ENCODE peak calls at places on chromosomes 11 and 22, in ten cellular contexts. One of them, this sample, is unnamed.
A peak's percentile ranks its signal among the peaks of the same experiment; 100 is the strongest.

GRCh38 chr11:74418509-74418895 is 20.3 kb upstream of the PGM2L1 start:
- DNase-seq in adrenal gland: no peak
- DNase-seq in B cell: no peak
- DNase-seq in mammary epithelial cell: peak; percentile 72
- DNase-seq in substantia nigra: no peak
- DNase-seq in lung microvascular endothelial cell: peak; percentile 81
- DNase-seq in WTC11: no peak
- DNase-seq in NCI-H2081: peak; percentile 35
- DNase-seq in NCI-H2171 treated with DMSO at 0.1 percent for 48 hours: no peak
- DNase-seq in stimulated activated effector memory CD8-positive, alpha-beta T cell treated with anti-CD3 and anti-CD28 coated beads, Interleukin-12 subunit alpha, Interleukin-12 subunit beta, amount 100 ng/mL, for 72 hours: no peak
- DNase-seq in this sample: no peak

GRCh38 chr22:44664149-44664548 is 37.9 kb upstream of the PRR5 start:
- DNase-seq in mammary epithelial cell: no peak
- DNase-seq in WTC11: no peak
- DNase-seq in B cell: peak; percentile 32
- DNase-seq in NCI-H2081: no peak
- DNase-seq in substantia nigra: no peak
- DNase-seq in stimulated activated effector memory CD8-positive, alpha-beta T cell treated with anti-CD3 and anti-CD28 coated beads, Interleukin-12 subunit alpha, Interleukin-12 subunit beta, amount 100 ng/mL, for 72 hours: no peak
- DNase-seq in adrenal gland: peak; percentile 62
- DNase-seq in lung microvascular endothelial cell: peak; percentile 71
- DNase-seq in NCI-H2171 treated with DMSO at 0.1 percent for 48 hours: no peak
- DNase-seq in this sample: no peak

GRCh38 chr22:11627798-11628650 is 3900.0 kb upstream of the OR11H1 start:
- DNase-seq in NCI-H2081: no peak
- DNase-seq in stimulated activated effector memory CD8-positive, alpha-beta T cell treated with anti-CD3 and anti-CD28 coated beads, Interleukin-12 subunit alpha, Interleukin-12 subunit beta, amount 100 ng/mL, for 72 hours: no peak
- DNase-seq in NCI-H2171 treated with DMSO at 0.1 percent for 48 hours: no peak
- DNase-seq in WTC11: no peak
- DNase-seq in B cell: no peak
- DNase-seq in substantia nigra: no peak
- DNase-seq in mammary epithelial cell: no peak
- DNase-seq in lung microvascular endothelial cell: no peak
- DNase-seq in adrenal gland: no peak
- DNase-seq in this sample: no peak

GRCh38 chr22:31496735-31497146 is 405 bp downstream of the SFI1 start:
- DNase-seq in WTC11: no peak
- DNase-seq in mammary epithelial cell: no peak
- DNase-seq in B cell: no peak
- DNase-seq in lung microvascular endothelial cell: peak; percentile 19
- DNase-seq in NCI-H2081: no peak
- DNase-seq in substantia nigra: no peak
- DNase-seq in adrenal gland: no peak
- DNase-seq in stimulated activated effector memory CD8-positive, alpha-beta T cell treated with anti-CD3 and anti-CD28 coated beads, Interleukin-12 subunit alpha, Interleukin-12 subunit beta, amount 100 ng/mL, for 72 hours: no peak
- DNase-seq in NCI-H2171 treated with DMSO at 0.1 percent for 48 hours: no peak
- DNase-seq in this sample: no peak

GRCh38 chr22:17783773-17784480 is 9.7 kb upstream of the BID start:
- DNase-seq in B cell: no peak
- DNase-seq in substantia nigra: no peak
- DNase-seq in stimulated activated effector memory CD8-positive, alpha-beta T cell treated with anti-CD3 and anti-CD28 coated beads, Interleukin-12 subunit alpha, Interleukin-12 subunit beta, amount 100 ng/mL, for 72 hours: no peak
- DNase-seq in NCI-H2081: no peak
- DNase-seq in lung microvascular endothelial cell: no peak
- DNase-seq in adrenal gland: no peak
- DNase-seq in WTC11: no peak
- DNase-seq in NCI-H2171 treated with DMSO at 0.1 percent for 48 hours: no peak
- DNase-seq in mammary epithelial cell: no peak
- DNase-seq in this sample: no peak

GRCh38 chr11:96109265-96110030 is 185.5 kb upstream of the MTMR2 start:
- DNase-seq in WTC11: no peak
- DNase-seq in stimulated activated effector memory CD8-positive, alpha-beta T cell treated with anti-CD3 and anti-CD28 coated beads, Interleukin-12 subunit alpha, Interleukin-12 subunit beta, amount 100 ng/mL, for 72 hours: no peak
- DNase-seq in NCI-H2081: no peak
- DNase-seq in lung microvascular endothelial cell: no peak
- DNase-seq in B cell: no peak
- DNase-seq in mammary epithelial cell: peak; percentile 66
- DNase-seq in NCI-H2171 treated with DMSO at 0.1 percent for 48 hours: no peak
- DNase-seq in adrenal gland: no peak
- DNase-seq in substantia nigra: no peak
- DNase-seq in this sample: no peak

GRCh38 chr22:45884201-45885067 is 92.5 kb downstream of the WNT7B start:
- DNase-seq in mammary epithelial cell: no peak
- DNase-seq in lung microvascular endothelial cell: no peak
- DNase-seq in WTC11: peak; percentile 11
- DNase-seq in stimulated activated effector memory CD8-positive, alpha-beta T cell treated with anti-CD3 and anti-CD28 coated beads, Interleukin-12 subunit alpha, Interleukin-12 subunit beta, amount 100 ng/mL, for 72 hours: no peak
- DNase-seq in B cell: no peak
- DNase-seq in NCI-H2171 treated with DMSO at 0.1 percent for 48 hours: no peak
- DNase-seq in NCI-H2081: no peak
- DNase-seq in adrenal gland: no peak
- DNase-seq in substantia nigra: no peak
- DNase-seq in this sample: no peak

GRCh38 chr11:65560555-65561418 is 2.6 kb upstream of the LTBP3 start:
- DNase-seq in mammary epithelial cell: peak; percentile 61
- DNase-seq in NCI-H2081: no peak
- DNase-seq in B cell: no peak
- DNase-seq in lung microvascular endothelial cell: no peak
- DNase-seq in WTC11: peak; percentile 77
- DNase-seq in stimulated activated effector memory CD8-positive, alpha-beta T cell treated with anti-CD3 and anti-CD28 coated beads, Interleukin-12 subunit alpha, Interleukin-12 subunit beta, amount 100 ng/mL, for 72 hours: no peak
- DNase-seq in NCI-H2171 treated with DMSO at 0.1 percent for 48 hours: peak; percentile 56
- DNase-seq in substantia nigra: no peak
- DNase-seq in adrenal gland: no peak
- DNase-seq in this sample: no peak